ENCODE peak calls at places on chromosomes 16 and 17, in four cellular contexts. One of them, this sample, is unnamed.

GRCh38 chr17:4436381-4436780 is 2.6 kb downstream of the SPNS3 start:
- DNase-seq in endodermal cell: no peak
- DNase-seq in NCI-H2107: no peak
- DNase-seq in cardiac fibroblast: no peak
- DNase-seq in this sample: no peak

GRCh38 chr17:78896091-78896833 is 6.7 kb downstream of the CEP295NL start:
- DNase-seq in endodermal cell: no peak
- DNase-seq in NCI-H2107: no peak
- DNase-seq in cardiac fibroblast: no peak
- DNase-seq in this sample: no peak

GRCh38 chr16:15041260-15042011 is 14.4 kb downstream of the NTAN1 start:
- DNase-seq in endodermal cell: peak; percentile 76
- DNase-seq in NCI-H2107: no peak
- DNase-seq in cardiac fibroblast: peak; percentile 81
- DNase-seq in this sample: peak; percentile 52

GRCh38 chr17:78873519-78874340 is 29.3 kb downstream of the CEP295NL start:
- DNase-seq in endodermal cell: no peak
- DNase-seq in NCI-H2107: peak; percentile 41
- DNase-seq in cardiac fibroblast: no peak
- DNase-seq in this sample: no peak

GRCh38 chr17:76051571-76051970 is 20.7 kb downstream of the SRP68 start:
- DNase-seq in endodermal cell: no peak
- DNase-seq in NCI-H2107: no peak
- DNase-seq in cardiac fibroblast: no peak
- DNase-seq in this sample: no peak

GRCh38 chr16:51949260-51949659 is 597.7 kb downstream of the TOX3 start:
- DNase-seq in endodermal cell: no peak
- DNase-seq in NCI-H2107: no peak
- DNase-seq in cardiac fibroblast: no peak
- DNase-seq in this sample: no peak

GRCh38 chr17:58270476-58271290 is 10.1 kb downstream of the MPO start:
- DNase-seq in endodermal cell: peak; percentile 84
- DNase-seq in NCI-H2107: no peak
- DNase-seq in cardiac fibroblast: no peak
- DNase-seq in this sample: peak; percentile 67

GRCh38 chr17:41678411-41678906 is 10.2 kb upstream of the EIF1 start:
- DNase-seq in endodermal cell: no peak
- DNase-seq in NCI-H2107: no peak
- DNase-seq in cardiac fibroblast: peak; percentile 30
- DNase-seq in this sample: no peak

GRCh38 chr17:47703191-47703591 is 9.2 kb downstream of the TBKBP1 start:
- DNase-seq in endodermal cell: no peak
- DNase-seq in NCI-H2107: no peak
- DNase-seq in cardiac fibroblast: no peak
- DNase-seq in this sample: peak; percentile 31

GRCh38 chr17:57868007-57868774 is 18.3 kb upstream of the MRPS23 start:
- DNase-seq in endodermal cell: peak; percentile 96
- DNase-seq in NCI-H2107: no peak
- DNase-seq in cardiac fibroblast: peak; percentile 87
- DNase-seq in this sample: peak; percentile 91

GRCh38 chr16:81170824-81171223 is 67.7 kb upstream of the BCO1 start:
- DNase-seq in endodermal cell: peak; percentile 92
- DNase-seq in NCI-H2107: no peak
- DNase-seq in cardiac fibroblast: no peak
- DNase-seq in this sample: peak; percentile 70

GRCh38 chr16:50602531-50603205 is 54.5 kb downstream of the NKD1 start:
- DNase-seq in endodermal cell: no peak
- DNase-seq in NCI-H2107: no peak
- DNase-seq in cardiac fibroblast: no peak
- DNase-seq in this sample: no peak

GRCh38 chr16:68083861-68084503 is 1.2 kb upstream of the NFATC3 start:
- DNase-seq in endodermal cell: no peak
- DNase-seq in NCI-H2107: no peak
- DNase-seq in cardiac fibroblast: peak; percentile 58
- DNase-seq in this sample: no peak

GRCh38 chr16:81384006-81384405 is 60.6 kb upstream of the CMIP start:
- DNase-seq in endodermal cell: no peak
- DNase-seq in NCI-H2107: no peak
- DNase-seq in cardiac fibroblast: peak; percentile 84
- DNase-seq in this sample: no peak

GRCh38 chr17:980406-981291 is 1.1 kb upstream of the NXN start:
- DNase-seq in endodermal cell: peak; percentile 94
- DNase-seq in NCI-H2107: peak; percentile 63
- DNase-seq in cardiac fibroblast: peak; percentile 90
- DNase-seq in this sample: peak; percentile 89

GRCh38 chr16:68645494-68646388 is 631 bp downstream of the CDH3 start:
- DNase-seq in endodermal cell: peak; percentile 89
- DNase-seq in NCI-H2107: peak; percentile 1
- DNase-seq in cardiac fibroblast: no peak
- DNase-seq in this sample: peak; percentile 79

GRCh38 chr17:39094607-39095308 is 56.7 kb downstream of the PLXDC1 start:
- DNase-seq in endodermal cell: no peak
- DNase-seq in NCI-H2107: no peak
- DNase-seq in cardiac fibroblast: no peak
- DNase-seq in this sample: no peak

GRCh38 chr17:57138030-57138911 is 53.2 kb downstream of the AKAP1 start:
- DNase-seq in endodermal cell: no peak
- DNase-seq in NCI-H2107: no peak
- DNase-seq in cardiac fibroblast: no peak
- DNase-seq in this sample: peak; percentile 44

GRCh38 chr17:40621019-40621418 is 26.6 kb downstream of the SMARCE1 start:
- DNase-seq in endodermal cell: no peak
- DNase-seq in NCI-H2107: no peak
- DNase-seq in cardiac fibroblast: no peak
- DNase-seq in this sample: no peak

GRCh38 chr16:53518550-53519416 is 15.8 kb upstream of the AKTIP start:
- DNase-seq in endodermal cell: no peak
- DNase-seq in NCI-H2107: no peak
- DNase-seq in cardiac fibroblast: peak; percentile 86
- DNase-seq in this sample: no peak

GRCh38 chr16:30032083-30032819 is 1.2 kb upstream of the TLCD3B start:
- DNase-seq in endodermal cell: peak; percentile 93
- DNase-seq in NCI-H2107: peak; percentile 76
- DNase-seq in cardiac fibroblast: peak; percentile 77
- DNase-seq in this sample: peak; percentile 87

GRCh38 chr16:86882586-86883280 is 304.4 kb downstream of the FOXL1 start:
- DNase-seq in endodermal cell: no peak
- DNase-seq in NCI-H2107: no peak
- DNase-seq in cardiac fibroblast: peak; percentile 74
- DNase-seq in this sample: no peak

GRCh38 chr16:85955566-85955965 is 56.6 kb downstream of the IRF8 start:
- DNase-seq in endodermal cell: no peak
- DNase-seq in NCI-H2107: no peak
- DNase-seq in cardiac fibroblast: no peak
- DNase-seq in this sample: no peak

GRCh38 chr17:40779181-40779909 is 3.0 kb downstream of the KRT27 start:
- DNase-seq in endodermal cell: peak; percentile 67
- DNase-seq in NCI-H2107: no peak
- DNase-seq in cardiac fibroblast: no peak
- DNase-seq in this sample: peak; percentile 56

GRCh38 chr17:44518032-44518431 is 14.8 kb upstream of the GPATCH8 start:
- DNase-seq in endodermal cell: no peak
- DNase-seq in NCI-H2107: no peak
- DNase-seq in cardiac fibroblast: peak; percentile 54
- DNase-seq in this sample: no peak

GRCh38 chr16:27382187-27382855 is 19.7 kb upstream of the IL21R start:
- DNase-seq in endodermal cell: peak; percentile 38
- DNase-seq in NCI-H2107: no peak
- DNase-seq in cardiac fibroblast: no peak
- DNase-seq in this sample: no peak

GRCh38 chr17:59074494-59074893 is 32.2 kb downstream of the TRIM37 start:
- DNase-seq in endodermal cell: no peak
- DNase-seq in NCI-H2107: no peak
- DNase-seq in cardiac fibroblast: peak; percentile 69
- DNase-seq in this sample: no peak

GRCh38 chr16:11383481-11384183 is 38.4 kb downstream of the RMI2 start:
- DNase-seq in endodermal cell: no peak
- DNase-seq in NCI-H2107: no peak
- DNase-seq in cardiac fibroblast: no peak
- DNase-seq in this sample: no peak

GRCh38 chr17:48106802-48107136 is 797 bp upstream of the SNX11 start:
- DNase-seq in endodermal cell: no peak
- DNase-seq in NCI-H2107: no peak
- DNase-seq in cardiac fibroblast: no peak
- DNase-seq in this sample: no peak

GRCh38 chr17:57154896-57155295 is 69.8 kb downstream of the AKAP1 start:
- DNase-seq in endodermal cell: no peak
- DNase-seq in NCI-H2107: no peak
- DNase-seq in cardiac fibroblast: no peak
- DNase-seq in this sample: no peak

GRCh38 chr16:1990336-1991134 is 765 bp downstream of the SYNGR3 start:
- DNase-seq in endodermal cell: peak; percentile 90
- DNase-seq in NCI-H2107: no peak
- DNase-seq in cardiac fibroblast: no peak
- DNase-seq in this sample: peak; percentile 86

GRCh38 chr17:82152114-82152513 is 54.1 kb upstream of the FASN start:
- DNase-seq in endodermal cell: no peak
- DNase-seq in NCI-H2107: no peak
- DNase-seq in cardiac fibroblast: no peak
- DNase-seq in this sample: no peak

GRCh38 chr16:1656808-1657617 is 21.1 kb upstream of the JPT2 start:
- DNase-seq in endodermal cell: no peak
- DNase-seq in NCI-H2107: no peak
- DNase-seq in cardiac fibroblast: no peak
- DNase-seq in this sample: no peak

GRCh38 chr17:55734128-55734781 is 11.6 kb upstream of the TMEM100 start:
- DNase-seq in endodermal cell: peak; percentile 69
- DNase-seq in NCI-H2107: no peak
- DNase-seq in cardiac fibroblast: no peak
- DNase-seq in this sample: peak; percentile 39

GRCh38 chr17:59558039-59558438 is 7.4 kb upstream of the DHX40 start:
- DNase-seq in endodermal cell: no peak
- DNase-seq in NCI-H2107: no peak
- DNase-seq in cardiac fibroblast: no peak
- DNase-seq in this sample: no peak

GRCh38 chr17:45147581-45148182 is 593 bp upstream of the HEXIM1 start:
- DNase-seq in endodermal cell: peak; percentile 96
- DNase-seq in NCI-H2107: peak; percentile 71
- DNase-seq in cardiac fibroblast: peak; percentile 97
- DNase-seq in this sample: peak; percentile 92

GRCh38 chr16:53781023-53781605 is 77.2 kb downstream of the FTO start:
- DNase-seq in endodermal cell: no peak
- DNase-seq in NCI-H2107: no peak
- DNase-seq in cardiac fibroblast: no peak
- DNase-seq in this sample: no peak

GRCh38 chr17:18122991-18123753 is 14.6 kb downstream of the MYO15A start:
- DNase-seq in endodermal cell: no peak
- DNase-seq in NCI-H2107: no peak
- DNase-seq in cardiac fibroblast: no peak
- DNase-seq in this sample: no peak

GRCh38 chr17:31595076-31595475 is 203.6 kb downstream of the RAB11FIP4 start:
- DNase-seq in endodermal cell: peak; percentile 72
- DNase-seq in NCI-H2107: no peak
- DNase-seq in cardiac fibroblast: no peak
- DNase-seq in this sample: no peak

This sample was measured in H9.